ENCODE peak calls at places on chromosomes 4 and X, in ten cellular contexts. A is foreskin melanocyte; D is stimulated activated CD4-positive, alpha-beta T cell treated with anti-CD3 and anti-CD28 coated beads, TNF-alpha, amount 100 ng/mL, for 48 hours; E is NCI-H2029 treated with DMSO at 0.1 percent for 48 hours; P is cardiac muscle cell; H is KBM-7; Z is CD8-positive, alpha-beta T cell; Q is NCI-H2081; W is WERI-Rb-1; V is ecto neural progenitor cell. O is an unnamed sample.

GRCh38 chr4:64306255-64306565 is 103.0 kb downstream of the TECRL start:
- DNase-seq in Z (no peak), Q (no peak), W (no peak), A (no peak), E (no peak), V (no peak), P (no peak), H (no peak), D (no peak), O (no peak)

GRCh38 chr4:183499389-183499788 is 5.5 kb upstream of the ING2 start:
- DNase-seq in H (no peak), W (no peak), D (no peak), A (no peak), Z (no peak), V (no peak), E (peak; percentile 46), P (no peak), Q (peak; percentile 76), O (peak; percentile 73)

GRCh38 chr4:79241846-79242245 is 84.0 kb downstream of the NAA11 start:
- DNase-seq in Q (peak; percentile 9), H (peak; percentile 66), Z (no peak), W (no peak), P (peak; percentile 6), D (no peak), A (peak; percentile 34), V (no peak), E (no peak), O (peak; percentile 44)

GRCh38 chrX:39956803-39957394 is 140.9 kb downstream of the BCOR start:
- DNase-seq in E (no peak), Z (no peak), H (no peak), P (no peak), A (no peak), V (no peak), D (no peak), Q (no peak), W (no peak), O (no peak)

GRCh38 chr4:138734746-138735145 is 280.8 kb upstream of the NOCT start:
- DNase-seq in H (no peak), Q (no peak), E (no peak), W (no peak), Z (no peak), A (no peak), V (no peak), D (no peak), P (no peak), O (no peak)

GRCh38 chr4:79651516-79651915 is 243.5 kb upstream of the GK2 start:
- DNase-seq in V (no peak), Z (no peak), Q (no peak), H (no peak), D (no peak), W (no peak), A (no peak), E (no peak), P (no peak), O (no peak)

GRCh38 chr4:106195435-106195950 is 120.5 kb downstream of the TBCK start:
- DNase-seq in A (no peak), P (no peak), Z (no peak), V (no peak), Q (no peak), D (no peak), E (no peak), H (no peak), W (no peak), O (no peak)

GRCh38 chr4:105859233-105859632 is 36.0 kb upstream of the NPNT start:
- DNase-seq in P (no peak), V (no peak), E (no peak), W (no peak), H (no peak), Q (no peak), Z (no peak), D (no peak), A (peak; percentile 34), O (no peak)

GRCh38 chr4:116183241-116183640 is 902.1 kb downstream of the TRAM1L1 start:
- DNase-seq in A (no peak), H (no peak), W (no peak), Z (no peak), E (no peak), V (no peak), D (no peak), P (no peak), Q (no peak), O (no peak)

GRCh38 chr4:99062120-99062519 is 26.5 kb downstream of the ADH5 start:
- DNase-seq in D (no peak), A (no peak), H (no peak), E (peak; percentile 12), Z (no peak), Q (no peak), P (peak; percentile 73), W (no peak), V (no peak), O (no peak)